ENCODE peak calls at places on chromosome 4, in nine cellular contexts. One of them, this sample, is unnamed.

GRCh38 chr4:170202721-170203120 is 113.0 kb upstream of the AADAT start:
- DNase-seq in fibroblast of lung: no peak
- DNase-seq in naive thymus-derived CD4-positive, alpha-beta T cell: no peak
- DNase-seq in brain microvascular endothelial cell: no peak
- DNase-seq in T-helper 2 cell: no peak
- DNase-seq in ELR: no peak
- DNase-seq in HTR-8/SVneo: no peak
- DNase-seq in BJ: no peak
- DNase-seq in GM23338: no peak
- DNase-seq in this sample: no peak

GRCh38 chr4:39528056-39528465 is 822 bp upstream of the UGDH start:
- DNase-seq in fibroblast of lung: peak
- DNase-seq in naive thymus-derived CD4-positive, alpha-beta T cell: peak
- DNase-seq in brain microvascular endothelial cell: peak
- DNase-seq in T-helper 2 cell: no peak
- DNase-seq in ELR: peak
- DNase-seq in HTR-8/SVneo: no peak
- DNase-seq in BJ: no peak
- DNase-seq in GM23338: no peak
- DNase-seq in this sample: no peak

GRCh38 chr4:129344058-129344457 is 248.1 kb downstream of the C4orf33 start:
- DNase-seq in fibroblast of lung: peak
- DNase-seq in naive thymus-derived CD4-positive, alpha-beta T cell: no peak
- DNase-seq in brain microvascular endothelial cell: peak
- DNase-seq in T-helper 2 cell: no peak
- DNase-seq in ELR: peak
- DNase-seq in HTR-8/SVneo: peak
- DNase-seq in BJ: no peak
- DNase-seq in GM23338: peak
- DNase-seq in this sample: no peak

GRCh38 chr4:7457201-7458065 is 22.7 kb upstream of the PSAPL1 start:
- DNase-seq in fibroblast of lung: no peak
- DNase-seq in naive thymus-derived CD4-positive, alpha-beta T cell: no peak
- DNase-seq in brain microvascular endothelial cell: no peak
- DNase-seq in T-helper 2 cell: no peak
- DNase-seq in ELR: no peak
- DNase-seq in HTR-8/SVneo: no peak
- DNase-seq in BJ: no peak
- DNase-seq in GM23338: no peak
- DNase-seq in this sample: no peak

GRCh38 chr4:159368320-159368719 is 265.4 kb downstream of the RAPGEF2 start:
- DNase-seq in fibroblast of lung: no peak
- DNase-seq in naive thymus-derived CD4-positive, alpha-beta T cell: no peak
- DNase-seq in brain microvascular endothelial cell: no peak
- DNase-seq in T-helper 2 cell: no peak
- DNase-seq in ELR: peak
- DNase-seq in HTR-8/SVneo: no peak
- DNase-seq in BJ: no peak
- DNase-seq in GM23338: no peak
- DNase-seq in this sample: no peak

GRCh38 chr4:38664704-38665401 is 854 bp downstream of the KLF3 start:
- DNase-seq in fibroblast of lung: peak
- DNase-seq in naive thymus-derived CD4-positive, alpha-beta T cell: no peak
- DNase-seq in brain microvascular endothelial cell: no peak
- DNase-seq in T-helper 2 cell: no peak
- DNase-seq in ELR: peak
- DNase-seq in HTR-8/SVneo: peak
- DNase-seq in BJ: no peak
- DNase-seq in GM23338: peak
- DNase-seq in this sample: no peak

GRCh38 chr4:147714575-147715401 is 17.1 kb upstream of the ARHGAP10 start:
- DNase-seq in fibroblast of lung: peak
- DNase-seq in naive thymus-derived CD4-positive, alpha-beta T cell: no peak
- DNase-seq in brain microvascular endothelial cell: peak
- DNase-seq in T-helper 2 cell: no peak
- DNase-seq in ELR: peak
- DNase-seq in HTR-8/SVneo: peak
- DNase-seq in BJ: peak
- DNase-seq in GM23338: no peak
- DNase-seq in this sample: no peak

GRCh38 chr4:16909245-16909644 is 10.8 kb upstream of the LDB2 start:
- DNase-seq in fibroblast of lung: no peak
- DNase-seq in naive thymus-derived CD4-positive, alpha-beta T cell: no peak
- DNase-seq in brain microvascular endothelial cell: no peak
- DNase-seq in T-helper 2 cell: no peak
- DNase-seq in ELR: no peak
- DNase-seq in HTR-8/SVneo: no peak
- DNase-seq in BJ: no peak
- DNase-seq in GM23338: peak
- DNase-seq in this sample: no peak

GRCh38 chr4:78809928-78810835 is 34.0 kb downstream of the BMP2K start:
- DNase-seq in fibroblast of lung: no peak
- DNase-seq in naive thymus-derived CD4-positive, alpha-beta T cell: no peak
- DNase-seq in brain microvascular endothelial cell: no peak
- DNase-seq in T-helper 2 cell: no peak
- DNase-seq in ELR: no peak
- DNase-seq in HTR-8/SVneo: no peak
- DNase-seq in BJ: no peak
- DNase-seq in GM23338: peak
- DNase-seq in this sample: no peak

GRCh38 chr4:36292551-36293188 is 11.3 kb downstream of the DTHD1 start:
- DNase-seq in fibroblast of lung: no peak
- DNase-seq in naive thymus-derived CD4-positive, alpha-beta T cell: no peak
- DNase-seq in brain microvascular endothelial cell: no peak
- DNase-seq in T-helper 2 cell: no peak
- DNase-seq in ELR: peak
- DNase-seq in HTR-8/SVneo: no peak
- DNase-seq in BJ: no peak
- DNase-seq in GM23338: no peak
- DNase-seq in this sample: no peak

GRCh38 chr4:144906181-144906895 is 191.7 kb downstream of the ANAPC10 start:
- DNase-seq in fibroblast of lung: no peak
- DNase-seq in naive thymus-derived CD4-positive, alpha-beta T cell: no peak
- DNase-seq in brain microvascular endothelial cell: peak
- DNase-seq in T-helper 2 cell: no peak
- DNase-seq in ELR: peak
- DNase-seq in HTR-8/SVneo: no peak
- DNase-seq in BJ: no peak
- DNase-seq in GM23338: no peak
- DNase-seq in this sample: no peak

GRCh38 chr4:108828620-108829019 is 65.8 kb upstream of the ETNPPL start:
- DNase-seq in fibroblast of lung: no peak
- DNase-seq in naive thymus-derived CD4-positive, alpha-beta T cell: no peak
- DNase-seq in brain microvascular endothelial cell: no peak
- DNase-seq in T-helper 2 cell: no peak
- DNase-seq in ELR: no peak
- DNase-seq in HTR-8/SVneo: no peak
- DNase-seq in BJ: no peak
- DNase-seq in GM23338: no peak
- DNase-seq in this sample: no peak

GRCh38 chr4:145818001-145818400 is 120.6 kb downstream of the ZNF827 start:
- DNase-seq in fibroblast of lung: no peak
- DNase-seq in naive thymus-derived CD4-positive, alpha-beta T cell: no peak
- DNase-seq in brain microvascular endothelial cell: no peak
- DNase-seq in T-helper 2 cell: no peak
- DNase-seq in ELR: no peak
- DNase-seq in HTR-8/SVneo: no peak
- DNase-seq in BJ: no peak
- DNase-seq in GM23338: no peak
- DNase-seq in this sample: no peak

GRCh38 chr4:117085185-117085701 is at the start of gene TRAM1L1:
- DNase-seq in fibroblast of lung: peak
- DNase-seq in naive thymus-derived CD4-positive, alpha-beta T cell: no peak
- DNase-seq in brain microvascular endothelial cell: peak
- DNase-seq in T-helper 2 cell: no peak
- DNase-seq in ELR: peak
- DNase-seq in HTR-8/SVneo: peak
- DNase-seq in BJ: peak
- DNase-seq in GM23338: peak
- DNase-seq in this sample: peak

GRCh38 chr4:147550626-147551250 is 66.5 kb upstream of the TMEM184C start:
- DNase-seq in fibroblast of lung: peak
- DNase-seq in naive thymus-derived CD4-positive, alpha-beta T cell: no peak
- DNase-seq in brain microvascular endothelial cell: peak
- DNase-seq in T-helper 2 cell: no peak
- DNase-seq in ELR: peak
- DNase-seq in HTR-8/SVneo: peak
- DNase-seq in BJ: peak
- DNase-seq in GM23338: no peak
- DNase-seq in this sample: no peak

GRCh38 chr4:3209551-3210325 is 39.2 kb upstream of the MSANTD1 start:
- DNase-seq in fibroblast of lung: no peak
- DNase-seq in naive thymus-derived CD4-positive, alpha-beta T cell: no peak
- DNase-seq in brain microvascular endothelial cell: no peak
- DNase-seq in T-helper 2 cell: no peak
- DNase-seq in ELR: no peak
- DNase-seq in HTR-8/SVneo: no peak
- DNase-seq in BJ: no peak
- DNase-seq in GM23338: no peak
- DNase-seq in this sample: no peak